ENCODE peak calls at places on chromosome 22, in six cellular contexts. T, E, Y, P, Z and W are unnamed samples.

GRCh38 chr22:49087163-49087562 is 740.5 kb downstream of the BRD1 start:
- DNase-seq in T (no peak), E (no peak), Y (no peak), P (no peak), Z (no peak), W (no peak)

GRCh38 chr22:29011200-29011867 is 50.3 kb downstream of the C22orf31 start:
- DNase-seq in T (no peak), E (no peak), Y (no peak), P (no peak), Z (peak; percentile 24), W (no peak)

GRCh38 chr22:23062616-23063538 is 7.4 kb upstream of the GNAZ start:
- DNase-seq in T (no peak), E (no peak), Y (no peak), P (no peak), Z (peak; percentile 1), W (no peak)

GRCh38 chr22:49350441-49351121 is 477.1 kb downstream of the BRD1 start:
- DNase-seq in T (no peak), E (no peak), Y (no peak), P (peak; percentile 23), Z (no peak), W (no peak)

GRCh38 chr22:25131198-25131887 is 68.3 kb upstream of the CRYBB3 start:
- DNase-seq in T (no peak), E (no peak), Y (no peak), P (no peak), Z (no peak), W (no peak)

GRCh38 chr22:38871360-38872171 is 450 bp downstream of the CBX6 start:
- DNase-seq in T (no peak), E (peak; percentile 24), Y (no peak), P (peak; percentile 41), Z (no peak), W (peak; percentile 21)

GRCh38 chr22:29044657-29045176 is 16.9 kb downstream of the C22orf31 start:
- DNase-seq in T (no peak), E (peak; percentile 78), Y (no peak), P (no peak), Z (no peak), W (no peak)

GRCh38 chr22:37154925-37155712 is 5.4 kb upstream of the IL2RB start:
- DNase-seq in T (no peak), E (no peak), Y (no peak), P (peak; percentile 32), Z (no peak), W (no peak)

GRCh38 chr22:43777204-43777671 is 34.9 kb downstream of the EFCAB6 start:
- DNase-seq in T (no peak), E (peak; percentile 74), Y (no peak), P (no peak), Z (no peak), W (no peak)

GRCh38 chr22:28345304-28345703 is 334.3 kb downstream of the TTC28 start:
- DNase-seq in T (no peak), E (peak; percentile 41), Y (no peak), P (no peak), Z (no peak), W (no peak)

GRCh38 chr22:40026641-40027040 is 31.9 kb downstream of the FAM83F start:
- DNase-seq in T (no peak), E (no peak), Y (no peak), P (no peak), Z (no peak), W (no peak)

GRCh38 chr22:29816128-29816527 is 21.9 kb downstream of the ASCC2 start:
- DNase-seq in T (no peak), E (no peak), Y (no peak), P (no peak), Z (peak; percentile 80), W (no peak)

GRCh38 chr22:50298937-50299656 is 8.3 kb downstream of the PLXNB2 start:
- DNase-seq in T (no peak), E (no peak), Y (no peak), P (no peak), Z (peak; percentile 46), W (no peak)

GRCh38 chr22:46070215-46070721 is 80.1 kb upstream of the PPARA start:
- DNase-seq in T (no peak), E (no peak), Y (no peak), P (peak; percentile 75), Z (peak; percentile 90), W (no peak)

GRCh38 chr22:22857607-22858558 is 29.7 kb upstream of the IGLL5 start:
- DNase-seq in T (no peak), E (no peak), Y (no peak), P (peak; percentile 11), Z (no peak), W (no peak)

GRCh38 chr22:46730568-46731245 is 7.3 kb downstream of the CERK start:
- DNase-seq in T (no peak), E (no peak), Y (no peak), P (no peak), Z (peak; percentile 7), W (no peak)

GRCh38 chr22:37740455-37741311 is 43.8 kb downstream of the TRIOBP start:
- DNase-seq in T (no peak), E (no peak), Y (no peak), P (no peak), Z (no peak), W (no peak)

GRCh38 chr22:44068422-44069191 is 44.5 kb downstream of the PARVB start:
- DNase-seq in T (no peak), E (no peak), Y (no peak), P (peak; percentile 61), Z (peak; percentile 37), W (peak; percentile 34)

GRCh38 chr22:46797355-46797754 is 34.9 kb downstream of the TBC1D22A start:
- DNase-seq in T (no peak), E (peak; percentile 17), Y (no peak), P (peak; percentile 41), Z (no peak), W (no peak)

GRCh38 chr22:46767249-46767985 is 5.0 kb downstream of the TBC1D22A start:
- DNase-seq in T (no peak), E (no peak), Y (no peak), P (no peak), Z (no peak), W (no peak)

GRCh38 chr22:37657590-37658132 is 862 bp upstream of the PDXP start:
- DNase-seq in T (no peak), E (peak; percentile 43), Y (no peak), P (peak; percentile 57), Z (no peak), W (no peak)

GRCh38 chr22:32619614-32620426 is 145.2 kb downstream of the FBXO7 start:
- DNase-seq in T (no peak), E (peak; percentile 83), Y (no peak), P (no peak), Z (peak; percentile 54), W (no peak)